ENCODE peak calls at places on chromosomes 2 and 18, in seven cellular contexts. V, W, L, H, F, B and K are unnamed samples.

GRCh38 chr2:234249873-234250272 is 199.4 kb downstream of the SPP2 start:
- DNase-seq in V (peak), W (no peak), L (peak), H (peak), F (no peak), B (no peak), K (peak)

GRCh38 chr2:59182249-59182648 is 941.1 kb upstream of the FANCL start:
- DNase-seq in V (peak), W (no peak), L (no peak), H (peak), F (peak), B (no peak), K (peak)

GRCh38 chr2:127048969-127049897 is 57.7 kb downstream of the BIN1 start:
- DNase-seq in V (no peak), W (no peak), L (no peak), H (no peak), F (no peak), B (peak), K (no peak)

GRCh38 chr18:49548266-49548665 is 13.6 kb upstream of the LIPG start:
- DNase-seq in V (no peak), W (no peak), L (no peak), H (no peak), F (no peak), B (no peak), K (no peak)

GRCh38 chr18:61865466-61866165 is 27.2 kb downstream of the RNF152 start:
- DNase-seq in V (no peak), W (no peak), L (no peak), H (no peak), F (no peak), B (no peak), K (no peak)

GRCh38 chr2:122635649-122636496 is 880.4 kb downstream of the TSN start:
- DNase-seq in V (peak), W (no peak), L (no peak), H (no peak), F (no peak), B (no peak), K (no peak)

GRCh38 chr2:97870396-97870843 is 125.3 kb downstream of the TMEM131 start:
- DNase-seq in V (peak), W (no peak), L (peak), H (peak), F (peak), B (peak), K (peak)

GRCh38 chr2:3827673-3828575 is 124.5 kb downstream of the DCDC2C start:
- DNase-seq in V (no peak), W (peak), L (no peak), H (no peak), F (peak), B (peak), K (peak)

GRCh38 chr2:170222298-170222697 is 44.4 kb downstream of the MYO3B start:
- DNase-seq in V (no peak), W (no peak), L (no peak), H (no peak), F (no peak), B (no peak), K (peak)

GRCh38 chr18:79937103-79937860 is 14.2 kb downstream of the SLC66A2 start:
- DNase-seq in V (no peak), W (no peak), L (no peak), H (no peak), F (no peak), B (no peak), K (no peak)

GRCh38 chr2:7146151-7146550 is 228.9 kb downstream of the RNF144A start:
- DNase-seq in V (no peak), W (no peak), L (no peak), H (no peak), F (no peak), B (no peak), K (no peak)

GRCh38 chr18:46481048-46481846 is 175.8 kb downstream of the LOXHD1 start:
- DNase-seq in V (peak), W (no peak), L (peak), H (no peak), F (peak), B (peak), K (peak)

GRCh38 chr18:76643199-76643598 is 148.2 kb upstream of the ZNF516 start:
- DNase-seq in V (no peak), W (no peak), L (no peak), H (no peak), F (no peak), B (no peak), K (no peak)

GRCh38 chr2:205675861-205676516 is 6.3 kb upstream of the NRP2 start:
- DNase-seq in V (no peak), W (peak), L (peak), H (peak), F (peak), B (no peak), K (peak)

GRCh38 chr2:163617517-163617916 is 118.3 kb downstream of the FIGN start:
- DNase-seq in V (no peak), W (no peak), L (no peak), H (no peak), F (no peak), B (no peak), K (no peak)

GRCh38 chr2:73174941-73175662 is 27.3 kb upstream of the NOTO start:
- DNase-seq in V (no peak), W (no peak), L (no peak), H (no peak), F (no peak), B (peak), K (peak)

GRCh38 chr2:238270606-238271005 is 17.8 kb downstream of the PER2 start:
- DNase-seq in V (no peak), W (no peak), L (no peak), H (no peak), F (no peak), B (no peak), K (no peak)

GRCh38 chr2:97741251-97741650 is 27.9 kb downstream of the ZAP70 start:
- DNase-seq in V (no peak), W (no peak), L (no peak), H (no peak), F (no peak), B (no peak), K (no peak)

GRCh38 chr2:118320640-118321039 is 232.4 kb downstream of the INSIG2 start:
- DNase-seq in V (no peak), W (no peak), L (no peak), H (no peak), F (no peak), B (no peak), K (no peak)

GRCh38 chr2:186459009-186459408 is 27.1 kb upstream of the ZC3H15 start:
- DNase-seq in V (no peak), W (peak), L (peak), H (peak), F (peak), B (no peak), K (peak)

GRCh38 chr2:96260404-96261260 is 5.2 kb downstream of the TMEM127 start:
- DNase-seq in V (peak), W (peak), L (peak), H (peak), F (peak), B (peak), K (peak)

GRCh38 chr2:207066784-207067460 is 98.8 kb downstream of the KLF7 start:
- DNase-seq in V (no peak), W (no peak), L (no peak), H (no peak), F (no peak), B (no peak), K (no peak)

GRCh38 chr18:40058811-40059570 is 1896.0 kb upstream of the PIK3C3 start:
- DNase-seq in V (no peak), W (no peak), L (no peak), H (no peak), F (no peak), B (no peak), K (no peak)

GRCh38 chr2:27720004-27720551 is 51.4 kb upstream of the MRPL33 start:
- DNase-seq in V (peak), W (no peak), L (peak), H (peak), F (peak), B (no peak), K (peak)

GRCh38 chr2:78999410-78999809 is 26.1 kb upstream of the REG3G start:
- DNase-seq in V (no peak), W (no peak), L (peak), H (no peak), F (peak), B (no peak), K (no peak)

GRCh38 chr18:46042571-46043123 is 29.4 kb downstream of the PSTPIP2 start:
- DNase-seq in V (no peak), W (no peak), L (no peak), H (peak), F (no peak), B (no peak), K (peak)

GRCh38 chr2:62305421-62306176 is 109.7 kb downstream of the B3GNT2 start:
- DNase-seq in V (no peak), W (no peak), L (peak), H (no peak), F (peak), B (no peak), K (peak)

GRCh38 chr2:205688417-205689200 is 6.3 kb downstream of the NRP2 start:
- DNase-seq in V (no peak), W (no peak), L (peak), H (no peak), F (no peak), B (no peak), K (peak)

GRCh38 chr2:105052773-105053172 is 14.9 kb downstream of the MRPS9 start:
- DNase-seq in V (no peak), W (no peak), L (peak), H (no peak), F (peak), B (no peak), K (no peak)

GRCh38 chr18:49812321-49813070 is 837 bp downstream of the ACAA2 start:
- DNase-seq in V (peak), W (no peak), L (peak), H (no peak), F (no peak), B (peak), K (no peak)

GRCh38 chr2:127377262-127377661 is 10.5 kb downstream of the MAP3K2 start:
- DNase-seq in V (no peak), W (no peak), L (no peak), H (no peak), F (no peak), B (no peak), K (no peak)

GRCh38 chr2:1414121-1414520 is 858 bp downstream of the TPO start:
- DNase-seq in V (no peak), W (no peak), L (no peak), H (no peak), F (no peak), B (no peak), K (no peak)

GRCh38 chr2:67828066-67828465 is 234.7 kb downstream of the C1D start:
- DNase-seq in V (no peak), W (no peak), L (no peak), H (no peak), F (no peak), B (no peak), K (no peak)

GRCh38 chr18:22606563-22607283 is 189.0 kb upstream of the CTAGE1 start:
- DNase-seq in V (no peak), W (no peak), L (no peak), H (no peak), F (no peak), B (no peak), K (peak)

GRCh38 chr2:188695953-188696352 is 278.2 kb upstream of the COL3A1 start:
- DNase-seq in V (peak), W (no peak), L (no peak), H (peak), F (no peak), B (no peak), K (no peak)